ENCODE peak calls at places on chromosomes 1 and 21, in ten cellular contexts. One of them, this sample, is unnamed.

GRCh38 chr1:172745014-172745413 is 86.1 kb downstream of the FASLG start:
- DNase-seq in activated CD4-positive, alpha-beta T cell treated with anti-CD3 and anti-CD28 coated beads, Interleukin-2, amount 50 U/mL, for 1 hour: no peak
- DNase-seq in A549: peak; percentile 79
- DNase-seq in activated gamma-delta T cell treated with anti-CD3 and anti-CD28 coated beads, Interleukin-2, amount 50 U/mL, for 16 hours: no peak
- DNase-seq in GM10248: peak; percentile 49
- DNase-seq in mucosa of descending colon: no peak
- DNase-seq in dorsolateral prefrontal cortex: no peak
- DNase-seq in stimulated activated CD8-positive, alpha-beta memory T cell treated with anti-CD3 and anti-CD28 coated beads, Interleukin-7, amount 100 ng/mL, for 1 hour: no peak
- DNase-seq in DMS153: peak; percentile 38
- DNase-seq in stomach: no peak
- DNase-seq in this sample: peak; percentile 87

GRCh38 chr1:65084068-65084467 is 63.9 kb upstream of the AK4 start:
- DNase-seq in activated CD4-positive, alpha-beta T cell treated with anti-CD3 and anti-CD28 coated beads, Interleukin-2, amount 50 U/mL, for 1 hour: no peak
- DNase-seq in A549: no peak
- DNase-seq in activated gamma-delta T cell treated with anti-CD3 and anti-CD28 coated beads, Interleukin-2, amount 50 U/mL, for 16 hours: no peak
- DNase-seq in GM10248: no peak
- DNase-seq in mucosa of descending colon: no peak
- DNase-seq in dorsolateral prefrontal cortex: no peak
- DNase-seq in stimulated activated CD8-positive, alpha-beta memory T cell treated with anti-CD3 and anti-CD28 coated beads, Interleukin-7, amount 100 ng/mL, for 1 hour: no peak
- DNase-seq in DMS153: no peak
- DNase-seq in stomach: no peak
- DNase-seq in this sample: no peak

GRCh38 chr1:38834221-38834782 is 25.3 kb downstream of the RRAGC start:
- DNase-seq in activated CD4-positive, alpha-beta T cell treated with anti-CD3 and anti-CD28 coated beads, Interleukin-2, amount 50 U/mL, for 1 hour: no peak
- DNase-seq in A549: no peak
- DNase-seq in activated gamma-delta T cell treated with anti-CD3 and anti-CD28 coated beads, Interleukin-2, amount 50 U/mL, for 16 hours: no peak
- DNase-seq in GM10248: no peak
- DNase-seq in mucosa of descending colon: no peak
- DNase-seq in dorsolateral prefrontal cortex: no peak
- DNase-seq in stimulated activated CD8-positive, alpha-beta memory T cell treated with anti-CD3 and anti-CD28 coated beads, Interleukin-7, amount 100 ng/mL, for 1 hour: no peak
- DNase-seq in DMS153: no peak
- DNase-seq in stomach: no peak
- DNase-seq in this sample: no peak

GRCh38 chr1:227937031-227937430 is 10.7 kb downstream of the WNT9A start:
- DNase-seq in activated CD4-positive, alpha-beta T cell treated with anti-CD3 and anti-CD28 coated beads, Interleukin-2, amount 50 U/mL, for 1 hour: no peak
- DNase-seq in A549: no peak
- DNase-seq in activated gamma-delta T cell treated with anti-CD3 and anti-CD28 coated beads, Interleukin-2, amount 50 U/mL, for 16 hours: no peak
- DNase-seq in GM10248: no peak
- DNase-seq in mucosa of descending colon: no peak
- DNase-seq in dorsolateral prefrontal cortex: no peak
- DNase-seq in stimulated activated CD8-positive, alpha-beta memory T cell treated with anti-CD3 and anti-CD28 coated beads, Interleukin-7, amount 100 ng/mL, for 1 hour: no peak
- DNase-seq in DMS153: no peak
- DNase-seq in stomach: no peak
- DNase-seq in this sample: no peak

GRCh38 chr1:199549424-199549823 is 478.1 kb upstream of the NR5A2 start:
- DNase-seq in activated CD4-positive, alpha-beta T cell treated with anti-CD3 and anti-CD28 coated beads, Interleukin-2, amount 50 U/mL, for 1 hour: no peak
- DNase-seq in A549: no peak
- DNase-seq in activated gamma-delta T cell treated with anti-CD3 and anti-CD28 coated beads, Interleukin-2, amount 50 U/mL, for 16 hours: no peak
- DNase-seq in GM10248: no peak
- DNase-seq in mucosa of descending colon: no peak
- DNase-seq in dorsolateral prefrontal cortex: no peak
- DNase-seq in stimulated activated CD8-positive, alpha-beta memory T cell treated with anti-CD3 and anti-CD28 coated beads, Interleukin-7, amount 100 ng/mL, for 1 hour: no peak
- DNase-seq in DMS153: no peak
- DNase-seq in stomach: no peak
- DNase-seq in this sample: peak; percentile 14

GRCh38 chr1:62918706-62919105 is 134.8 kb downstream of the ATG4C start:
- DNase-seq in activated CD4-positive, alpha-beta T cell treated with anti-CD3 and anti-CD28 coated beads, Interleukin-2, amount 50 U/mL, for 1 hour: no peak
- DNase-seq in A549: no peak
- DNase-seq in activated gamma-delta T cell treated with anti-CD3 and anti-CD28 coated beads, Interleukin-2, amount 50 U/mL, for 16 hours: no peak
- DNase-seq in GM10248: no peak
- DNase-seq in mucosa of descending colon: no peak
- DNase-seq in dorsolateral prefrontal cortex: no peak
- DNase-seq in stimulated activated CD8-positive, alpha-beta memory T cell treated with anti-CD3 and anti-CD28 coated beads, Interleukin-7, amount 100 ng/mL, for 1 hour: no peak
- DNase-seq in DMS153: no peak
- DNase-seq in stomach: no peak
- DNase-seq in this sample: no peak

GRCh38 chr1:177068011-177068410 is 96.5 kb downstream of the ASTN1 start:
- DNase-seq in activated CD4-positive, alpha-beta T cell treated with anti-CD3 and anti-CD28 coated beads, Interleukin-2, amount 50 U/mL, for 1 hour: no peak
- DNase-seq in A549: no peak
- DNase-seq in activated gamma-delta T cell treated with anti-CD3 and anti-CD28 coated beads, Interleukin-2, amount 50 U/mL, for 16 hours: no peak
- DNase-seq in GM10248: no peak
- DNase-seq in mucosa of descending colon: no peak
- DNase-seq in dorsolateral prefrontal cortex: no peak
- DNase-seq in stimulated activated CD8-positive, alpha-beta memory T cell treated with anti-CD3 and anti-CD28 coated beads, Interleukin-7, amount 100 ng/mL, for 1 hour: no peak
- DNase-seq in DMS153: no peak
- DNase-seq in stomach: no peak
- DNase-seq in this sample: no peak

GRCh38 chr1:228261706-228262105 is 53.9 kb downstream of the OBSCN start:
- DNase-seq in activated CD4-positive, alpha-beta T cell treated with anti-CD3 and anti-CD28 coated beads, Interleukin-2, amount 50 U/mL, for 1 hour: no peak
- DNase-seq in A549: no peak
- DNase-seq in activated gamma-delta T cell treated with anti-CD3 and anti-CD28 coated beads, Interleukin-2, amount 50 U/mL, for 16 hours: no peak
- DNase-seq in GM10248: no peak
- DNase-seq in mucosa of descending colon: no peak
- DNase-seq in dorsolateral prefrontal cortex: no peak
- DNase-seq in stimulated activated CD8-positive, alpha-beta memory T cell treated with anti-CD3 and anti-CD28 coated beads, Interleukin-7, amount 100 ng/mL, for 1 hour: no peak
- DNase-seq in DMS153: no peak
- DNase-seq in stomach: no peak
- DNase-seq in this sample: no peak

GRCh38 chr21:25964009-25964408 is 206.6 kb downstream of the APP start:
- DNase-seq in activated CD4-positive, alpha-beta T cell treated with anti-CD3 and anti-CD28 coated beads, Interleukin-2, amount 50 U/mL, for 1 hour: no peak
- DNase-seq in A549: no peak
- DNase-seq in activated gamma-delta T cell treated with anti-CD3 and anti-CD28 coated beads, Interleukin-2, amount 50 U/mL, for 16 hours: no peak
- DNase-seq in GM10248: no peak
- DNase-seq in mucosa of descending colon: no peak
- DNase-seq in dorsolateral prefrontal cortex: no peak
- DNase-seq in stimulated activated CD8-positive, alpha-beta memory T cell treated with anti-CD3 and anti-CD28 coated beads, Interleukin-7, amount 100 ng/mL, for 1 hour: no peak
- DNase-seq in DMS153: no peak
- DNase-seq in stomach: no peak
- DNase-seq in this sample: no peak

GRCh38 chr1:166628259-166628658 is 211.0 kb upstream of the POGK start:
- DNase-seq in activated CD4-positive, alpha-beta T cell treated with anti-CD3 and anti-CD28 coated beads, Interleukin-2, amount 50 U/mL, for 1 hour: no peak
- DNase-seq in A549: no peak
- DNase-seq in activated gamma-delta T cell treated with anti-CD3 and anti-CD28 coated beads, Interleukin-2, amount 50 U/mL, for 16 hours: no peak
- DNase-seq in GM10248: no peak
- DNase-seq in mucosa of descending colon: no peak
- DNase-seq in dorsolateral prefrontal cortex: no peak
- DNase-seq in stimulated activated CD8-positive, alpha-beta memory T cell treated with anti-CD3 and anti-CD28 coated beads, Interleukin-7, amount 100 ng/mL, for 1 hour: no peak
- DNase-seq in DMS153: no peak
- DNase-seq in stomach: no peak
- DNase-seq in this sample: no peak

GRCh38 chr1:200767326-200767725 is 28.6 kb downstream of the CAMSAP2 start:
- DNase-seq in activated CD4-positive, alpha-beta T cell treated with anti-CD3 and anti-CD28 coated beads, Interleukin-2, amount 50 U/mL, for 1 hour: no peak
- DNase-seq in A549: no peak
- DNase-seq in activated gamma-delta T cell treated with anti-CD3 and anti-CD28 coated beads, Interleukin-2, amount 50 U/mL, for 16 hours: no peak
- DNase-seq in GM10248: no peak
- DNase-seq in mucosa of descending colon: no peak
- DNase-seq in dorsolateral prefrontal cortex: no peak
- DNase-seq in stimulated activated CD8-positive, alpha-beta memory T cell treated with anti-CD3 and anti-CD28 coated beads, Interleukin-7, amount 100 ng/mL, for 1 hour: no peak
- DNase-seq in DMS153: no peak
- DNase-seq in stomach: no peak
- DNase-seq in this sample: no peak

GRCh38 chr1:63790989-63791388 is 17.2 kb downstream of the ROR1 start:
- DNase-seq in activated CD4-positive, alpha-beta T cell treated with anti-CD3 and anti-CD28 coated beads, Interleukin-2, amount 50 U/mL, for 1 hour: no peak
- DNase-seq in A549: no peak
- DNase-seq in activated gamma-delta T cell treated with anti-CD3 and anti-CD28 coated beads, Interleukin-2, amount 50 U/mL, for 16 hours: no peak
- DNase-seq in GM10248: no peak
- DNase-seq in mucosa of descending colon: no peak
- DNase-seq in dorsolateral prefrontal cortex: no peak
- DNase-seq in stimulated activated CD8-positive, alpha-beta memory T cell treated with anti-CD3 and anti-CD28 coated beads, Interleukin-7, amount 100 ng/mL, for 1 hour: no peak
- DNase-seq in DMS153: no peak
- DNase-seq in stomach: no peak
- DNase-seq in this sample: no peak

GRCh38 chr1:2300851-2301606 is 72.9 kb downstream of the SKI start:
- DNase-seq in activated CD4-positive, alpha-beta T cell treated with anti-CD3 and anti-CD28 coated beads, Interleukin-2, amount 50 U/mL, for 1 hour: peak; percentile 96
- DNase-seq in A549: no peak
- DNase-seq in activated gamma-delta T cell treated with anti-CD3 and anti-CD28 coated beads, Interleukin-2, amount 50 U/mL, for 16 hours: peak; percentile 81
- DNase-seq in GM10248: peak; percentile 80
- DNase-seq in mucosa of descending colon: peak; percentile 76
- DNase-seq in dorsolateral prefrontal cortex: no peak
- DNase-seq in stimulated activated CD8-positive, alpha-beta memory T cell treated with anti-CD3 and anti-CD28 coated beads, Interleukin-7, amount 100 ng/mL, for 1 hour: peak; percentile 80
- DNase-seq in DMS153: no peak
- DNase-seq in stomach: peak; percentile 74
- DNase-seq in this sample: peak; percentile 60

GRCh38 chr1:225963735-225964530 is 22.9 kb upstream of the LEFTY2 start:
- DNase-seq in activated CD4-positive, alpha-beta T cell treated with anti-CD3 and anti-CD28 coated beads, Interleukin-2, amount 50 U/mL, for 1 hour: no peak
- DNase-seq in A549: no peak
- DNase-seq in activated gamma-delta T cell treated with anti-CD3 and anti-CD28 coated beads, Interleukin-2, amount 50 U/mL, for 16 hours: no peak
- DNase-seq in GM10248: no peak
- DNase-seq in mucosa of descending colon: no peak
- DNase-seq in dorsolateral prefrontal cortex: no peak
- DNase-seq in stimulated activated CD8-positive, alpha-beta memory T cell treated with anti-CD3 and anti-CD28 coated beads, Interleukin-7, amount 100 ng/mL, for 1 hour: no peak
- DNase-seq in DMS153: no peak
- DNase-seq in stomach: no peak
- DNase-seq in this sample: no peak

GRCh38 chr1:19942088-19942487 is 18.7 kb upstream of the PLA2G2E start:
- DNase-seq in activated CD4-positive, alpha-beta T cell treated with anti-CD3 and anti-CD28 coated beads, Interleukin-2, amount 50 U/mL, for 1 hour: no peak
- DNase-seq in A549: no peak
- DNase-seq in activated gamma-delta T cell treated with anti-CD3 and anti-CD28 coated beads, Interleukin-2, amount 50 U/mL, for 16 hours: no peak
- DNase-seq in GM10248: no peak
- DNase-seq in mucosa of descending colon: no peak
- DNase-seq in dorsolateral prefrontal cortex: no peak
- DNase-seq in stimulated activated CD8-positive, alpha-beta memory T cell treated with anti-CD3 and anti-CD28 coated beads, Interleukin-7, amount 100 ng/mL, for 1 hour: no peak
- DNase-seq in DMS153: no peak
- DNase-seq in stomach: no peak
- DNase-seq in this sample: no peak

GRCh38 chr1:101164776-101165175 is 72.0 kb upstream of the S1PR1 start:
- DNase-seq in activated CD4-positive, alpha-beta T cell treated with anti-CD3 and anti-CD28 coated beads, Interleukin-2, amount 50 U/mL, for 1 hour: no peak
- DNase-seq in A549: no peak
- DNase-seq in activated gamma-delta T cell treated with anti-CD3 and anti-CD28 coated beads, Interleukin-2, amount 50 U/mL, for 16 hours: no peak
- DNase-seq in GM10248: no peak
- DNase-seq in mucosa of descending colon: no peak
- DNase-seq in dorsolateral prefrontal cortex: no peak
- DNase-seq in stimulated activated CD8-positive, alpha-beta memory T cell treated with anti-CD3 and anti-CD28 coated beads, Interleukin-7, amount 100 ng/mL, for 1 hour: no peak
- DNase-seq in DMS153: no peak
- DNase-seq in stomach: no peak
- DNase-seq in this sample: no peak

GRCh38 chr1:43596579-43596978 is 53.4 kb upstream of the KDM4A start:
- DNase-seq in activated CD4-positive, alpha-beta T cell treated with anti-CD3 and anti-CD28 coated beads, Interleukin-2, amount 50 U/mL, for 1 hour: no peak
- DNase-seq in A549: no peak
- DNase-seq in activated gamma-delta T cell treated with anti-CD3 and anti-CD28 coated beads, Interleukin-2, amount 50 U/mL, for 16 hours: no peak
- DNase-seq in GM10248: no peak
- DNase-seq in mucosa of descending colon: no peak
- DNase-seq in dorsolateral prefrontal cortex: no peak
- DNase-seq in stimulated activated CD8-positive, alpha-beta memory T cell treated with anti-CD3 and anti-CD28 coated beads, Interleukin-7, amount 100 ng/mL, for 1 hour: no peak
- DNase-seq in DMS153: no peak
- DNase-seq in stomach: no peak
- DNase-seq in this sample: no peak

GRCh38 chr1:2979191-2980072 is 41.8 kb upstream of the ACTRT2 start:
- DNase-seq in activated CD4-positive, alpha-beta T cell treated with anti-CD3 and anti-CD28 coated beads, Interleukin-2, amount 50 U/mL, for 1 hour: no peak
- DNase-seq in A549: no peak
- DNase-seq in activated gamma-delta T cell treated with anti-CD3 and anti-CD28 coated beads, Interleukin-2, amount 50 U/mL, for 16 hours: no peak
- DNase-seq in GM10248: no peak
- DNase-seq in mucosa of descending colon: peak; percentile 5
- DNase-seq in dorsolateral prefrontal cortex: no peak
- DNase-seq in stimulated activated CD8-positive, alpha-beta memory T cell treated with anti-CD3 and anti-CD28 coated beads, Interleukin-7, amount 100 ng/mL, for 1 hour: no peak
- DNase-seq in DMS153: no peak
- DNase-seq in stomach: peak; percentile 20
- DNase-seq in this sample: no peak

GRCh38 chr1:68085752-68086151 is 35.3 kb upstream of the DIRAS3 start:
- DNase-seq in activated CD4-positive, alpha-beta T cell treated with anti-CD3 and anti-CD28 coated beads, Interleukin-2, amount 50 U/mL, for 1 hour: no peak
- DNase-seq in A549: no peak
- DNase-seq in activated gamma-delta T cell treated with anti-CD3 and anti-CD28 coated beads, Interleukin-2, amount 50 U/mL, for 16 hours: no peak
- DNase-seq in GM10248: no peak
- DNase-seq in mucosa of descending colon: no peak
- DNase-seq in dorsolateral prefrontal cortex: no peak
- DNase-seq in stimulated activated CD8-positive, alpha-beta memory T cell treated with anti-CD3 and anti-CD28 coated beads, Interleukin-7, amount 100 ng/mL, for 1 hour: no peak
- DNase-seq in DMS153: no peak
- DNase-seq in stomach: no peak
- DNase-seq in this sample: no peak

GRCh38 chr1:181179980-181180964 is 91.8 kb downstream of the IER5 start:
- DNase-seq in activated CD4-positive, alpha-beta T cell treated with anti-CD3 and anti-CD28 coated beads, Interleukin-2, amount 50 U/mL, for 1 hour: peak; percentile 41
- DNase-seq in A549: no peak
- DNase-seq in activated gamma-delta T cell treated with anti-CD3 and anti-CD28 coated beads, Interleukin-2, amount 50 U/mL, for 16 hours: no peak
- DNase-seq in GM10248: peak; percentile 47
- DNase-seq in mucosa of descending colon: no peak
- DNase-seq in dorsolateral prefrontal cortex: no peak
- DNase-seq in stimulated activated CD8-positive, alpha-beta memory T cell treated with anti-CD3 and anti-CD28 coated beads, Interleukin-7, amount 100 ng/mL, for 1 hour: no peak
- DNase-seq in DMS153: peak; percentile 73
- DNase-seq in stomach: no peak
- DNase-seq in this sample: peak; percentile 57

GRCh38 chr1:244214009-244214967 is 163.2 kb downstream of the ZBTB18 start:
- DNase-seq in activated CD4-positive, alpha-beta T cell treated with anti-CD3 and anti-CD28 coated beads, Interleukin-2, amount 50 U/mL, for 1 hour: no peak
- DNase-seq in A549: peak; percentile 86
- DNase-seq in activated gamma-delta T cell treated with anti-CD3 and anti-CD28 coated beads, Interleukin-2, amount 50 U/mL, for 16 hours: no peak
- DNase-seq in GM10248: no peak
- DNase-seq in mucosa of descending colon: no peak
- DNase-seq in dorsolateral prefrontal cortex: no peak
- DNase-seq in stimulated activated CD8-positive, alpha-beta memory T cell treated with anti-CD3 and anti-CD28 coated beads, Interleukin-7, amount 100 ng/mL, for 1 hour: no peak
- DNase-seq in DMS153: no peak
- DNase-seq in stomach: no peak
- DNase-seq in this sample: peak; percentile 98

GRCh38 chr21:41677671-41678015 is 89.2 kb downstream of the RIPK4 start:
- DNase-seq in activated CD4-positive, alpha-beta T cell treated with anti-CD3 and anti-CD28 coated beads, Interleukin-2, amount 50 U/mL, for 1 hour: no peak
- DNase-seq in A549: peak; percentile 82
- DNase-seq in activated gamma-delta T cell treated with anti-CD3 and anti-CD28 coated beads, Interleukin-2, amount 50 U/mL, for 16 hours: no peak
- DNase-seq in GM10248: no peak
- DNase-seq in mucosa of descending colon: no peak
- DNase-seq in dorsolateral prefrontal cortex: no peak
- DNase-seq in stimulated activated CD8-positive, alpha-beta memory T cell treated with anti-CD3 and anti-CD28 coated beads, Interleukin-7, amount 100 ng/mL, for 1 hour: no peak
- DNase-seq in DMS153: peak; percentile 90
- DNase-seq in stomach: no peak
- DNase-seq in this sample: no peak

This sample was measured in brain microvascular endothelial cell.